ENCODE peak calls at places on chromosomes 4 and X, in seven cellular contexts. V is sigmoid colon, R is K562, S is A549, Y is tibial nerve, I is H1, P is stomach. J is an unnamed sample.

GRCh38 chr4:6763330-6763851 is 19.1 kb upstream of the KIAA0232 start:
- DNase-seq in V (no peak), R (peak; percentile 72), S (peak; percentile 43), Y (no peak), I (no peak), P (no peak), J (no peak)

GRCh38 chrX:109533631-109534030 is 3.0 kb upstream of the NXT2 start:
- DNase-seq in V (no peak), R (no peak), S (no peak), Y (no peak), I (no peak), P (no peak), J (no peak)

GRCh38 chr4:13597604-13598003 is 29.9 kb downstream of the BOD1L1 start:
- DNase-seq in V (no peak), R (no peak), S (no peak), Y (no peak), I (no peak), P (no peak), J (no peak)

GRCh38 chr4:31114821-31115220 is 394.7 kb downstream of the PCDH7 start:
- DNase-seq in V (no peak), R (no peak), S (no peak), Y (no peak), I (no peak), P (no peak), J (no peak)

GRCh38 chr4:119300388-119301131 is 21.4 kb downstream of the FABP2 start:
- DNase-seq in V (peak; percentile 96), R (peak; percentile 94), S (peak; percentile 93), Y (peak; percentile 83), I (peak; percentile 93), P (peak; percentile 97), J (peak; percentile 97)

GRCh38 chr4:164081371-164081770 is 586.9 kb downstream of the TMA16 start:
- DNase-seq in V (no peak), R (no peak), S (no peak), Y (no peak), I (no peak), P (no peak), J (no peak)

GRCh38 chr4:124713213-124713592 is 671 bp upstream of the ANKRD50 start:
- DNase-seq in V (peak; percentile 84), R (peak; percentile 93), S (peak; percentile 89), Y (peak; percentile 35), I (peak; percentile 63), P (peak; percentile 51), J (peak; percentile 88)

GRCh38 chrX:123603516-123603915 is 129.3 kb downstream of the THOC2 start:
- DNase-seq in V (no peak), R (no peak), S (no peak), Y (no peak), I (no peak), P (no peak), J (no peak)

GRCh38 chr4:2940267-2941137 is 22.7 kb downstream of the NOP14 start:
- DNase-seq in V (peak; percentile 61), R (no peak), S (no peak), Y (no peak), I (no peak), P (no peak), J (peak; percentile 74)

GRCh38 chrX:21740329-21741274 is 17.3 kb downstream of the SMPX start:
- DNase-seq in V (no peak), R (no peak), S (no peak), Y (peak; percentile 11), I (no peak), P (peak; percentile 49), J (no peak)

GRCh38 chr4:40323866-40324265 is 11.3 kb upstream of the CHRNA9 start:
- DNase-seq in V (no peak), R (peak; percentile 29), S (no peak), Y (no peak), I (no peak), P (no peak), J (no peak)

GRCh38 chr4:54657556-54658313 is at the start of gene KIT:
- DNase-seq in V (peak; percentile 71), R (peak; percentile 43), S (no peak), Y (no peak), I (peak; percentile 93), P (peak; percentile 57), J (peak; percentile 66)

GRCh38 chr4:140158234-140159030 is 4.4 kb upstream of the MAML3 start:
- DNase-seq in V (no peak), R (no peak), S (no peak), Y (no peak), I (no peak), P (peak; percentile 71), J (no peak)

GRCh38 chrX:73916931-73917657 is 354.1 kb downstream of the CHIC1 start:
- DNase-seq in V (no peak), R (no peak), S (peak; percentile 77), Y (no peak), I (no peak), P (no peak), J (no peak)

GRCh38 chr4:165077034-165077578 is 23.4 kb downstream of the TRIM75 start:
- DNase-seq in V (no peak), R (no peak), S (no peak), Y (no peak), I (no peak), P (no peak), J (no peak)

GRCh38 chrX:18931972-18932371 is 51.9 kb downstream of the PHKA2 start:
- DNase-seq in V (no peak), R (peak; percentile 23), S (peak; percentile 35), Y (no peak), I (no peak), P (no peak), J (no peak)

GRCh38 chr4:113170818-113171468 is 121.5 kb downstream of the ANK2 start:
- DNase-seq in V (no peak), R (no peak), S (no peak), Y (no peak), I (no peak), P (no peak), J (no peak)

GRCh38 chrX:16603822-16604221 is 46.1 kb upstream of the S100G start:
- DNase-seq in V (no peak), R (no peak), S (no peak), Y (no peak), I (no peak), P (no peak), J (no peak)

GRCh38 chrX:56505866-56506265 is 57.6 kb upstream of the UBQLN2 start:
- DNase-seq in V (no peak), R (no peak), S (no peak), Y (no peak), I (no peak), P (no peak), J (no peak)

GRCh38 chr4:178633263-178633662 is 1191.0 kb upstream of the AGA start:
- DNase-seq in V (no peak), R (no peak), S (peak; percentile 9), Y (no peak), I (no peak), P (no peak), J (no peak)

DNA sequence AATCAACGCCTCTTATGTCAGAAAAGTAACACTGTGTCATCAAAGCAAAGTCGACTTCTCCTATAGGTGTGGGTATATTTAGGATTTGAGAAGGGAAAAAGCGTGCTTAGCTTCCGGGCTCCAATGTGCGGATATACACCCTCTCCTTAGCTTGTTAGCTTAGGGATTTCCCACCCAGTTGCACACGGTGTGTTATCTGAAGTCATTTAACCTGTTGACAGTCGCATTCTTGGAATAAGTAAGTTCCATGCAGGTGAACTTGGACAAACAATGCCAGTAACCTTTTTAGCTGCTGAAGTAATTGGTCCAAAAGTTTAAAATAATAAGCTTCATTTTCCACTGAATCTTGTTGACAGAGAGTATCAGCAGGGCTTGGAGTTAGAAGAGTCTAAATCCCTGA is 113.7 kb downstream of the SHROOM3 start:
- DNase-seq in V (no peak), R (no peak), S (no peak), Y (no peak), I (no peak), P (no peak), J (no peak)
- TF ChIP-seq EP300 in V (no peak), R (no peak), S (no peak), Y (no peak), I (no peak), P (no peak), J (no peak)

GRCh38 chrX:57904481-57904880 is 5.8 kb downstream of the ZXDA start:
- DNase-seq in V (no peak), R (no peak), S (no peak), Y (no peak), I (no peak), P (no peak), J (no peak)

GRCh38 chrX:57900961-57901360 is 9.3 kb downstream of the ZXDA start:
- DNase-seq in V (no peak), R (no peak), S (no peak), Y (no peak), I (no peak), P (no peak), J (no peak)

GRCh38 chrX:57902633-57903032 is 7.6 kb downstream of the ZXDA start:
- DNase-seq in V (no peak), R (no peak), S (no peak), Y (no peak), I (no peak), P (no peak), J (no peak)

GRCh38 chrX:57906790-57907189 is 3.5 kb downstream of the ZXDA start:
- DNase-seq in V (no peak), R (no peak), S (no peak), Y (no peak), I (no peak), P (no peak), J (no peak)

DNA sequence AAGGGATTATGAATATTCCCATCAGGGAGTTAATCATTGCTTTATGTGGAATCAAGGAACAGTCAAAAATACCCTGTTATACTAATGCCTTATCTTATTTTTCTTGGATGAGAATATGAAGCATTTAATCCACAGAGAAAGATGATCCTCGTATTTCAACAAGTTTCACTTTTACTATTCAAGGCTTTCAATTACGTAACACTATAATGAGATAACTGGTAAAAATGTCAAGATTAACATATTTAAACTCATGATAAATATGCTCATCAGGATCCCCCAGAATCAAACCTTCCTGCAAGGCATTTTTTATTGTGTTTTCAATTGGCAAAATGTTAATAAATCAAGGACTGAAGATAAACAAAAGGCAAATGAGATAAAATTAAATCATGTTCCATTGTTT is 5.1 kb downstream of the ZXDA start:
- DNase-seq in V (no peak), R (no peak), S (no peak), Y (no peak), I (no peak), P (no peak), J (no peak)
- H3K27ac ChIP-seq in V (peak overlapping the region; percentile 59), R (no peak overlapping the region), S (no peak overlapping the region), Y (peak overlapping the region; percentile 4), I (no peak overlapping the region), P (peak overlapping the region; percentile 35), J (no peak overlapping the region)

GRCh38 chrX:677376-677775 is 46.8 kb downstream of the SHOX start:
- DNase-seq in V (no peak), R (no peak), S (no peak), Y (no peak), I (no peak), P (no peak), J (no peak)
- H3K4me1 ChIP-seq in V (no peaks in the 10 kb centered on the region), R (no peaks in the 10 kb centered on the region), S (no peaks in the 10 kb centered on the region), Y (no peaks in the 10 kb centered on the region), I (peaks cover 4% of the 10 kb centered on the region), P (no peaks in the 10 kb centered on the region), J (no peaks in the 10 kb centered on the region)

DNA sequence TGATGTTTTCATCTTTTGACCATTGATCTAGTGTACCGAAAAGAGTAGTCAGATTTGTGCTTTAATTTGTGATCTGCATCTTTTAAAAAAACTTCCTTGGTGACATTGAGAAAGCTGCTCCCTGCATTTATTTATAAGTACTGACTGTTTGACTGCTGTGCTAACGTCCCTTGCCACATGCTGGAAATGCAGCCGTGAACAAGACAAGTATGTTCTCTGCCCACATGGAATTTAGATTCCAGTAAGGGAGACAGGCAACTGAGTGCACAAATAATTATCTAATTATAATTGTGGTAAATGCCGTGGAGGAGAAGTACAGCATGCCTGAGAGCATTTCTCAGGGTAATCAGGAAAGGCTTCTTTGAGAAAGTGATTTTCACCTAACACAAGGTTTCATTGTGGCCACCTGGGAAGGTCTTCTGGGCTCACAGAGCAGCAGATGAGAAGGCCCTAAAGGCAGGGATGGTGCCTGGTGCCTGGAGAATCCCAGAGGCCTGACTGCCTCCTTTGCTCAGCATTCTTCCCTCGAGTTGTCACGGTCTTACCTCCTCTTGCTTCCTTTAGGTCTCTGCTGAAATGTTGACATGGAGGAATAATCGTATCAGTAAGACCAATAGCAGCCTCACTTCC is 55.8 kb downstream of the PTTG2 start:
- DNase-seq in V (no peak), R (no peak), S (no peak), Y (no peak), I (no peak), P (no peak), J (no peak)
- TF ChIP-seq EP300 in V (no peak), R (no peak), S (no peak), Y (no peak), I (no peak), P (no peak), J (no peak)